ENCODE peak calls at places on chromosome 7, in four cellular contexts. G is HL-60, X is right atrium auricular region, O is A549. I is an unnamed sample.

GRCh38 chr7:90298145-90299038 is 22.7 kb downstream of the FAM237B start:
- DNase-seq in O (peak), X (no peak), G (no peak), I (no peak)

GRCh38 chr7:99789441-99790070 is 5.6 kb upstream of the CYP3A4 start:
- DNase-seq in O (no peak), G (no peak), X (no peak), I (no peak)

GRCh38 chr7:157003445-157004049 is 6.9 kb downstream of the MNX1 start:
- DNase-seq in G (no peak), X (no peak), O (no peak), I (peak)

GRCh38 chr7:141945356-141945755 is 1.4 kb downstream of the CLEC5A start:
- DNase-seq in O (no peak), X (no peak), G (peak), I (no peak)

GRCh38 chr7:106767498-106768323 is 97.4 kb upstream of the PIK3CG start:
- DNase-seq in X (no peak), G (no peak), O (no peak), I (no peak)

GRCh38 chr7:54906963-54907362 is 111.9 kb upstream of the EGFR start:
- DNase-seq in O (no peak), X (no peak), G (no peak), I (no peak)

GRCh38 chr7:26616235-26616634 is 248.2 kb downstream of the SKAP2 start:
- DNase-seq in X (no peak), G (no peak), O (peak), I (no peak)

GRCh38 chr7:14850039-14850438 is 52.5 kb downstream of the DGKB start:
- DNase-seq in O (no peak), G (peak), X (no peak), I (no peak)

GRCh38 chr7:75856562-75856961 is 22.3 kb upstream of the RHBDD2 start:
- DNase-seq in O (no peak), X (no peak), G (peak), I (no peak)

GRCh38 chr7:13449460-13449859 is 540.0 kb downstream of the ETV1 start:
- DNase-seq in O (no peak), X (no peak), G (no peak), I (no peak)

GRCh38 chr7:74013539-74014272 is 14.3 kb upstream of the ELN start:
- DNase-seq in G (no peak), X (no peak), O (no peak), I (no peak)

GRCh38 chr7:156479596-156479995 is 161.0 kb upstream of the RNF32 start:
- DNase-seq in X (peak), G (peak), O (no peak), I (no peak)

GRCh38 chr7:102415685-102416225 is 17.6 kb upstream of the ORAI2 start:
- DNase-seq in G (no peak), O (no peak), X (no peak), I (no peak)

GRCh38 chr7:27526991-27527722 is 135.5 kb downstream of the HIBADH start:
- DNase-seq in O (no peak), X (no peak), G (no peak), I (no peak)

GRCh38 chr7:121544726-121545125 is 148.6 kb upstream of the FAM3C start:
- DNase-seq in O (peak), X (no peak), G (no peak), I (no peak)

GRCh38 chr7:144787127-144787526 is 48.7 kb downstream of the TPK1 start:
- DNase-seq in O (no peak), G (no peak), X (no peak), I (peak)

GRCh38 chr7:18958627-18959026 is 158.8 kb downstream of the TWIST1 start:
- DNase-seq in G (no peak), O (no peak), X (no peak), I (no peak)

GRCh38 chr7:54964136-54964535 is 54.7 kb upstream of the EGFR start:
- DNase-seq in X (no peak), O (no peak), G (no peak), I (no peak)

GRCh38 chr7:133923974-133924373 is 203.2 kb upstream of the LRGUK start:
- DNase-seq in O (no peak), X (no peak), G (no peak), I (no peak)

GRCh38 chr7:31204066-31204465 is 136.5 kb downstream of the NEUROD6 start:
- DNase-seq in G (no peak), O (no peak), X (no peak), I (no peak)

GRCh38 chr7:158623241-158623640 is 35.6 kb upstream of the PTPRN2 start:
- DNase-seq in G (no peak), O (no peak), X (no peak), I (no peak)

GRCh38 chr7:52911795-52912194 is 123.6 kb upstream of the POM121L12 start:
- DNase-seq in O (no peak), X (no peak), G (no peak), I (no peak)

GRCh38 chr7:142405122-142405765 is 147.4 kb upstream of the PRSS58 start:
- DNase-seq in O (no peak), X (no peak), G (no peak), I (no peak)

GRCh38 chr7:43669286-43670081 is 59.8 kb downstream of the COA1 start:
- DNase-seq in G (no peak), O (peak), X (no peak), I (no peak)

GRCh38 chr7:5532520-5533335 is 109.1 kb upstream of the TNRC18 start:
- DNase-seq in G (peak), O (peak), X (no peak), I (no peak)

GRCh38 chr7:40698921-40699260 is 564.1 kb downstream of the SUGCT start:
- DNase-seq in X (no peak), G (no peak), O (no peak), I (no peak)

GRCh38 chr7:43314379-43315158 is 202.1 kb downstream of the HECW1 start:
- DNase-seq in X (no peak), G (no peak), O (no peak), I (no peak)

GRCh38 chr7:113698556-113699220 is 220.1 kb downstream of the PPP1R3A start:
- DNase-seq in O (peak), G (no peak), X (no peak), I (peak)

GRCh38 chr7:40760997-40761396 is 626.2 kb downstream of the SUGCT start:
- DNase-seq in O (no peak), X (no peak), G (no peak), I (no peak)

GRCh38 chr7:149126662-149127321 is 668 bp upstream of the ZNF425 start:
- DNase-seq in O (peak), G (peak), X (no peak), I (peak)

GRCh38 chr7:100867796-100868485 is 754 bp downstream of the TRIP6 start:
- DNase-seq in O (no peak), G (no peak), X (no peak), I (no peak)

GRCh38 chr7:157552295-157552993 is 215.6 kb downstream of the DNAJB6 start:
- DNase-seq in X (no peak), O (no peak), G (no peak), I (no peak)

DNA sequence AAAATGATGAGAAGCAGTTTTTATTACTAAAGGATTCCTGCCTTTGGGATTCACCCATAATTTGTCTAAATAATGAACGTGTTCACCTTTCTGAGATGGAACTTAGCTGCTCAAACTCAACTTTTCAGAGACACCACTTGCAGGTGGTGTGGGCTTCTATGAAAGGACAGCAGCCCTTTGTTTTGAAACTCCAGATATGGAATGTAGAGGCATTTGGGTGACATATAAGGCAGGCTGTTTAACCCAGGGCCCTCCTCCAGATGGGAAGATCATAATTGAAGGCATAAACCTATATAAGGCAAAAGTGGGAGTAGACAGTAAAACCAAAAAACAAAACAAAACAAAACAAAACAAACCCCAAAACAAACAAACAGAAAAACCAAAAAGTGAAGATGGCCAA is 11.9 kb upstream of the HUS1 start:
- DNase-seq in X (no peak), O (no peak), G (no peak), I (no peak)
- TF ChIP-seq CTCF in X (no peak), O (no peak), G (no peak), I (no peak)

GRCh38 chr7:151745090-151745638 is 131.8 kb downstream of the PRKAG2 start:
- DNase-seq in X (peak), G (peak), O (peak), I (no peak)
- TF ChIP-seq CTCF in X (peak), G (peak), O (peak), I (no peak)

GRCh38 chr7:2520131-2520807 is 695 bp downstream of the LFNG start:
- DNase-seq in X (no peak), O (peak), G (peak), I (no peak)
- TF ChIP-seq CTCF in X (no peak), O (no peak), G (no peak), I (no peak)

GRCh38 chr7:47938574-47939165 is 9.6 kb downstream of the PKD1L1 start:
- DNase-seq in G (no peak), X (no peak), O (peak), I (no peak)
- TF ChIP-seq CTCF in G (no peak), X (no peak), O (peak), I (no peak)

DNA sequence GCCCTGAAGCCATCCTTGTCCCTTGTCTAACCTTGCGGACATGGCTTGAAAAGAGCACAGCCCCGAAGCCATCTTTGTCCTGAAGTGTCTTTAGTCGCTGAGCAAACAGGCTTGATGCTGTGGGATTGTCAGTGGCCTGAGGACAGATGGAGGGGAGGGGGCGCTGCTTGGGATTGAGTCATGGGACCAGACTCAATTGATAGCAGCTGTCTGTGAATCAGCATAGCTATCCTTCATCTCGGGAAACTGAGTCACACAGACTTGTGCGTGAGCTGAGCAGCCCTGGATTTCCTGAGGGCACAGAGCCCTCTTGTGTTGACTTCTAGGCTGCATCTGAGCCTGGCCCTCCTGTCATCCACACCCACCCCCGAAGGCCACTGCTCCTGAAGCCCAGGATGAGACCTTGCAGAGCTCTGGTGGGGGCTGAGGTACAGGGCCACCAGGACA is 14.4 kb downstream of the MYO1G start:
- DNase-seq in G (no peak), X (no peak), O (peak), I (no peak)
- TF ChIP-seq CTCF in G (no peak), X (no peak), O (peak), I (no peak)

DNA sequence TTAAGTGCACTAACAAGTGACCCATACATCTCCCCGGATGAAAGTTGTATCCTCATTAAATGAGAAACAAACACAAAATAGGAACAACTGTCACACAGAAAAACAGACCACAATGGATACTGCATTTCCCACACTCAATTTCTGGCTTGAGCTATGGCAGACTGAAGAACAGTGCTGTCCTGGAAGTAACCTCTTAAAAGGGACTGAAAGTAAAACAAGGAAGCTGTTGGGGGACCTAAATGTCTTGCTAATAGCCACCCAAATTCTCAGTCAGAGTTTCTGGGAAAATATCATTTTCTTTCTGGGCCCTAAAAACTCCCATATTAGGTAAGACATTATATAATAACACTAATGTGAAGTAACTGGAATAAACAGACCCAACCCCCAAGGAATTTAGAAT is 80.9 kb upstream of the TFEC start:
- DNase-seq in G (no peak), X (no peak), O (no peak), I (no peak)
- TF ChIP-seq CTCF in G (no peak), X (no peak), O (no peak), I (no peak)

GRCh38 chr7:115707236-115707635 is 323.3 kb downstream of the TFEC start:
- DNase-seq in G (no peak), X (no peak), O (peak), I (peak)
- TF ChIP-seq CTCF in G (no peak), X (no peak), O (peak), I (no peak)

DNA sequence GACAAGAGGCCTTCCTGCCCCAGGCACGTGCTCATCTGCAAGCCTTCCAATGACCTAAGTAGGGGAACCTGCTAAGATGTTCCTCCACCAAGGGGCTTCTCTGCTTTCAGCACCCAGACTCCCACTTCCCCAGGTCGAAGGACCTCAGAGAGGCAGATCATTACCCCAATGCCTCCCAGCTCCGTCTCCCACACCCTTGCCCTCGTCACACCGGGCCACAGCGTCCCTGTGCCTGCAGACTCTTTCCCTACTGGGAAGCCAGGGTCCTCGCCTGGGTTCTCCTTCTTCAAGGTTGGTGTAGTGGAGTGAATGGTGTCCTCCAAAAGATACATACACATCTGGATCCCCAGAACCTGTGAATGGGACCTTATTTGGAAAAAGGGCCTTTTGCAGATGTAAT is 151.9 kb downstream of the UBE2H start:
- DNase-seq in X (no peak), G (no peak), O (no peak), I (no peak)
- TF ChIP-seq CTCF in X (no peak), G (no peak), O (no peak), I (no peak)

GRCh38 chr7:128398841-128399135 is 11.0 kb downstream of the IMPDH1 start:
- DNase-seq in O (no peak), G (no peak), X (no peak), I (no peak)
- TF ChIP-seq CTCF in O (no peak), G (no peak), X (no peak), I (no peak)

I was measured in endothelial cell.